ENCODE peak calls at places on chromosomes 1 and 21, in six cellular contexts. O is neuronal stem cell, M is IMR-90, P is trophoblast cell, K is H9, Q is H1. C is an unnamed sample.

GRCh38 chr1:155002479-155003226 is at the start of gene ZBTB7B:
- DNase-seq in M (no peak), K (peak), O (no peak), Q (no peak), P (peak), C (peak)

GRCh38 chr1:197197430-197197997 is 51.0 kb upstream of the ASPM start:
- DNase-seq in O (no peak), K (no peak), M (no peak), P (no peak), Q (no peak), C (no peak)

GRCh38 chr21:31557421-31557955 is 102.0 kb upstream of the SOD1 start:
- DNase-seq in P (peak), Q (peak), O (peak), M (no peak), K (peak), C (no peak)

GRCh38 chr1:19311503-19311930 is 427 bp downstream of the AKR7A2 start:
- DNase-seq in M (no peak), K (no peak), P (no peak), Q (peak), O (peak), C (no peak)

GRCh38 chr1:147243228-147243685 is 773 bp downstream of the CHD1L start:
- DNase-seq in M (peak), K (no peak), O (no peak), Q (no peak), P (no peak), C (no peak)

GRCh38 chr21:33334824-33335223 is 10.1 kb downstream of the IFNAR1 start:
- DNase-seq in M (no peak), K (no peak), O (no peak), P (no peak), Q (no peak), C (no peak)

GRCh38 chr1:161981126-161981525 is 42.5 kb downstream of the OLFML2B start:
- DNase-seq in K (no peak), M (no peak), O (no peak), Q (no peak), P (no peak), C (no peak)

GRCh38 chr1:214332950-214333798 is 52.2 kb downstream of the SMYD2 start:
- DNase-seq in O (peak), K (peak), Q (peak), P (peak), M (peak), C (peak)

GRCh38 chr1:958823-959729 is at the start of gene NOC2L:
- DNase-seq in O (peak), M (peak), Q (peak), P (peak), K (peak), C (peak)

GRCh38 chr1:116769050-116769449 is 14.8 kb downstream of the CD2 start:
- DNase-seq in P (no peak), M (no peak), O (no peak), K (no peak), Q (no peak), C (no peak)

GRCh38 chr1:53339736-53340385 is 12.0 kb upstream of the LRP8 start:
- DNase-seq in K (peak), O (no peak), P (no peak), M (no peak), Q (peak), C (no peak)

GRCh38 chr1:157993179-157994080 is at the start of gene KIRREL1:
- DNase-seq in K (no peak), O (no peak), Q (no peak), M (peak), P (no peak), C (peak)

GRCh38 chr1:189775343-189775742 is 702.3 kb downstream of the BRINP3 start:
- DNase-seq in M (peak), P (peak), K (no peak), O (no peak), Q (no peak), C (no peak)

GRCh38 chr21:32083175-32083574 is 195.7 kb downstream of the MIS18A start:
- DNase-seq in K (no peak), M (peak), P (no peak), O (no peak), Q (no peak), C (no peak)

GRCh38 chr1:53079251-53079650 is 17.2 kb downstream of the PODN start:
- DNase-seq in M (no peak), K (no peak), Q (no peak), O (no peak), P (no peak), C (no peak)

GRCh38 chr1:196515904-196516303 is 92.3 kb downstream of the KCNT2 start:
- DNase-seq in K (no peak), P (no peak), Q (no peak), M (no peak), O (no peak), C (no peak)

GRCh38 chr1:229655781-229656180 is 29.7 kb downstream of the URB2 start:
- DNase-seq in O (no peak), M (no peak), Q (peak), K (no peak), P (no peak), C (no peak)

GRCh38 chr1:9449106-9449627 is 90.1 kb upstream of the SLC25A33 start:
- DNase-seq in O (no peak), K (no peak), M (peak), P (peak), Q (no peak), C (peak)

GRCh38 chr1:151820940-151821339 is 10.7 kb downstream of the RORC start:
- DNase-seq in O (no peak), Q (no peak), P (no peak), K (no peak), M (no peak), C (no peak)

GRCh38 chr1:77682442-77683141 is at the start of gene ZZZ3:
- DNase-seq in P (peak), O (peak), M (peak), K (peak), Q (peak), C (peak)

GRCh38 chr1:3011631-3012510 is 9.4 kb upstream of the ACTRT2 start:
- DNase-seq in P (no peak), Q (no peak), K (no peak), M (no peak), O (no peak), C (no peak)
- H4K91ac ChIP-seq in P (no peak), Q (no peak), K (no peak), M (no peak), O (no peak), C (no peak)

GRCh38 chr1:33257759-33258712 is 1.7 kb downstream of the ZNF362 start:
- DNase-seq in P (peak), Q (no peak), M (peak), O (no peak), K (no peak), C (no peak)

GRCh38 chr1:33257388-33257758 is 1.1 kb downstream of the ZNF362 start:
- DNase-seq in O (no peak), P (no peak), Q (no peak), K (no peak), M (no peak), C (no peak)

GRCh38 chr1:33255347-33256311 is 663 bp upstream of the ZNF362 start:
- DNase-seq in P (peak), K (peak), O (no peak), Q (peak), M (peak), C (peak)

GRCh38 chr1:33256701-33257387 is 552 bp downstream of the ZNF362 start:
- DNase-seq in K (no peak), P (peak), O (no peak), M (peak), Q (no peak), C (peak)

GRCh38 chr1:33256335-33256700 is at the start of gene ZNF362:
- DNase-seq in K (peak), M (peak), O (no peak), Q (peak), P (peak), C (peak)
- H4K8ac ChIP-seq in K (no peak), M (peak), O (no peak), Q (peak), P (peak), C (peak)

GRCh38 chr1:121445677-121446076 is 260.9 kb downstream of the SRGAP2C start:
- DNase-seq in K (no peak), Q (no peak), O (no peak), P (no peak), M (no peak), C (no peak)
- H4K91ac ChIP-seq in K (no peak), Q (no peak), O (no peak), P (no peak), M (no peak), C (no peak)

DNA sequence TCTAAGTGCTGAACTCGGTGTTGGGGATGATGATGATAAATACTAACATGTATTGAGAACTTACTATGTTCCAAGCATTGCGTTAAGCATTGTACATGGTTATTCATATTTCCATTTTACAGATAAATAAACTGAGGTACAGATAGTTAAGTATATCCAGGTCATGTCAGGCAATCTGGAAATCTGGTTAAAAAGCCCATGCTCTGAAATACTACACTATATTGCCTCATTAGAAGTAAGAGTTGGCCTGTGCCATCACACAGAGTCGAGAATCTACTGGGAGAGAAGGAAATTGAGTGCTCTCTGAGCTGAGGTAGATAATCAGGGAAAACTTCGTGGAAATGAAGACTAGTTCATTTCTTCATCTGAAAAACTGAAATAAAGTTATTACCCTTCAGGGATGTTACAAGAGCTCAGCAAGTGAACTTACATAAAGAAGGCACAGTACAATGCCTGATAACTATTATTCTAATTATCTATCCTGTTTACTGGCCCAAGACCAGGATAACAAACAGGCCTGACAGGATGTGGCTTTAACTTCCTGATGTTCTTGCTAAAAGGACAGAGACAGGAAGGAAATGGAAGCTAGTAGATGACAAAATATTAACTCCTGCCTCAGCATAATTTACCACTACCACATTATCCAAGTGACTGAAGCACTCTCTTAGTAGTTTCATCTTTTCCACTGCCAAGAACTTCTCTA is 85.6 kb downstream of the EPS15 start:
- DNase-seq in M (no peak), Q (no peak), P (no peak), O (no peak), K (no peak), C (peak)
- H4K8ac ChIP-seq in M (no peak), Q (no peak), P (no peak), O (no peak), K (no peak), C (no peak)

C was measured in mesenchymal stem cell.